ENCODE peak calls at places on chromosomes 1 and 21, in five cellular contexts. W, G, R, B and O are unnamed samples.
A peak's percentile ranks its signal among the peaks of the same experiment; 100 is the strongest.

GRCh38 chr1:206803221-206803730 is 31.0 kb upstream of the IL10 start:
- DNase-seq in G (no peak), W (no peak), R (no peak), B (no peak), O (no peak)

GRCh38 chr21:45741691-45742090 is 98.2 kb downstream of the PCBP3 start:
- DNase-seq in R (no peak), B (no peak), W (no peak), G (no peak), O (peak; percentile 8)

GRCh38 chr21:42061195-42061865 is 9.8 kb upstream of the UMODL1 start:
- DNase-seq in B (no peak), R (no peak), W (no peak), G (peak; percentile 44), O (no peak)

GRCh38 chr1:19885821-19886220 is 3.6 kb downstream of the OTUD3 start:
- DNase-seq in W (no peak), R (no peak), B (no peak), G (no peak), O (no peak)

GRCh38 chr1:108785264-108785663 is 38.8 kb downstream of the STXBP3 start:
- DNase-seq in W (no peak), R (no peak), B (no peak), G (no peak), O (no peak)

GRCh38 chr21:32256873-32257620 is 21.8 kb downstream of the MIS18A start:
- DNase-seq in B (peak; percentile 70), R (no peak), G (peak; percentile 54), W (peak; percentile 49), O (peak; percentile 96)

GRCh38 chr1:225652726-225653462 is at the start of gene ENAH:
- DNase-seq in G (peak; percentile 89), R (no peak), W (peak; percentile 90), B (peak; percentile 87), O (peak; percentile 95)

GRCh38 chr1:146007048-146007784 is 10.8 kb upstream of the TXNIP start:
- DNase-seq in G (no peak), B (no peak), W (no peak), R (peak; percentile 66), O (peak; percentile 85)

GRCh38 chr1:36542024-36542961 is 59.6 kb upstream of the CSF3R start:
- DNase-seq in B (no peak), R (no peak), G (no peak), W (no peak), O (no peak)

GRCh38 chr1:107141491-107142369 is 891 bp downstream of the NTNG1 start:
- DNase-seq in W (peak; percentile 1), R (peak; percentile 16), B (peak; percentile 21), G (no peak), O (peak; percentile 70)

GRCh38 chr1:43363283-43363934 is 4.4 kb downstream of the ELOVL1 start:
- DNase-seq in B (no peak), R (no peak), G (no peak), W (no peak), O (no peak)

GRCh38 chr1:147902183-147902845 is at the start of gene GJA8:
- DNase-seq in B (no peak), W (no peak), R (no peak), G (no peak), O (no peak)

GRCh38 chr1:157315544-157315943 is 177.3 kb upstream of the ETV3 start:
- DNase-seq in G (no peak), B (no peak), R (no peak), W (no peak), O (no peak)

GRCh38 chr1:65681101-65681500 is 111.6 kb upstream of the PDE4B start:
- DNase-seq in R (no peak), G (no peak), W (no peak), B (no peak), O (peak; percentile 62)

GRCh38 chr1:172342584-172343245 is 77.8 kb upstream of the C1orf105 start:
- DNase-seq in R (no peak), G (no peak), B (no peak), W (no peak), O (no peak)

GRCh38 chr1:110857964-110858948 is 14.7 kb upstream of the CD53 start:
- DNase-seq in R (no peak), G (no peak), B (no peak), W (no peak), O (no peak)

GRCh38 chr1:243402868-243403267 is 147.0 kb downstream of the SDCCAG8 start:
- DNase-seq in R (no peak), G (no peak), W (no peak), B (no peak), O (no peak)

GRCh38 chr1:3069491-3070303 is 694 bp downstream of the PRDM16 start:
- DNase-seq in R (peak; percentile 26), B (peak; percentile 17), G (peak; percentile 36), W (no peak), O (peak; percentile 91)

GRCh38 chr21:29547998-29548397 is 249.3 kb downstream of the BACH1 start:
- DNase-seq in B (no peak), G (no peak), W (no peak), R (no peak), O (no peak)

GRCh38 chr1:24437631-24438396 is 22.2 kb downstream of the NIPAL3 start:
- DNase-seq in B (no peak), G (peak; percentile 30), R (no peak), W (no peak), O (no peak)

GRCh38 chr21:44399151-44399954 is 45.9 kb downstream of the TRPM2 start:
- DNase-seq in B (no peak), R (no peak), G (no peak), W (no peak), O (no peak)

GRCh38 chr1:228691926-228692325 is 43.4 kb upstream of the RHOU start:
- DNase-seq in B (no peak), R (peak; percentile 67), G (no peak), W (no peak), O (peak; percentile 44)

GRCh38 chr1:180507826-180508724 is 5.7 kb upstream of the ACBD6 start:
- DNase-seq in B (no peak), G (no peak), W (no peak), R (no peak), O (peak; percentile 17)

GRCh38 chr1:10733967-10734366 is 62.5 kb downstream of the CASZ1 start:
- DNase-seq in W (no peak), B (no peak), R (no peak), G (no peak), O (no peak)

GRCh38 chr1:115469703-115470476 is 131.8 kb upstream of the NGF start:
- DNase-seq in B (peak; percentile 29), R (peak; percentile 31), W (peak; percentile 4), G (peak; percentile 27), O (peak; percentile 70)

GRCh38 chr1:201463071-201463552 is 5.9 kb downstream of the PHLDA3 start:
- DNase-seq in G (no peak), W (peak; percentile 63), R (no peak), B (peak; percentile 51), O (peak; percentile 46)

GRCh38 chr1:58857673-58858343 is 74.0 kb upstream of the JUN start:
- DNase-seq in G (no peak), B (no peak), R (no peak), W (no peak), O (no peak)

GRCh38 chr1:56686171-56686570 is 41.1 kb downstream of the PRKAA2 start:
- DNase-seq in B (no peak), W (no peak), R (no peak), G (no peak), O (peak; percentile 4)